ENCODE peak calls at places on chromosome 1, in nine cellular contexts. E is PC-3, M is MCF 10A, K is heart left ventricle, G is GM23338, B is uterus, J is progenitor cell of endocrine pancreas, W is GM12865, H is psoas muscle. V is an unnamed sample.

GRCh38 chr1:3312894-3313578 is 141.4 kb upstream of the ARHGEF16 start:
- DNase-seq in W (no peak), J (peak), B (peak), E (peak), G (peak), K (peak), H (peak), M (peak), V (no peak)

GRCh38 chr1:46491500-46492268 is 2.0 kb downstream of the DMBX1 start:
- DNase-seq in H (no peak), K (no peak), M (no peak), J (no peak), G (no peak), B (no peak), W (no peak), E (no peak), V (no peak)

GRCh38 chr1:38581396-38581795 is 278.2 kb downstream of the RRAGC start:
- DNase-seq in H (no peak), B (no peak), K (no peak), E (no peak), W (no peak), J (no peak), G (no peak), M (no peak), V (no peak)

GRCh38 chr1:148372731-148373130 is 110.4 kb downstream of the PPIAL4G start:
- DNase-seq in M (peak), G (no peak), J (no peak), H (no peak), W (peak), K (no peak), B (no peak), E (peak), V (no peak)

GRCh38 chr1:206635080-206635982 is at the start of gene DYRK3:
- DNase-seq in K (peak), J (peak), G (peak), M (peak), B (peak), E (peak), H (peak), W (peak), V (peak)

GRCh38 chr1:160083968-160084770 is 2.8 kb downstream of the KCNJ9 start:
- DNase-seq in G (peak), J (peak), M (no peak), E (peak), B (peak), H (peak), W (peak), K (peak), V (peak)

GRCh38 chr1:243234978-243235657 is 20.0 kb downstream of the CEP170 start:
- DNase-seq in J (no peak), M (peak), B (no peak), K (no peak), H (no peak), W (no peak), E (no peak), G (no peak), V (no peak)

GRCh38 chr1:216847385-216848036 is 124.3 kb upstream of the ESRRG start:
- DNase-seq in K (no peak), W (no peak), B (no peak), M (no peak), E (peak), J (no peak), G (no peak), H (no peak), V (no peak)

GRCh38 chr1:93816970-93817738 is 61.9 kb downstream of the DNTTIP2 start:
- DNase-seq in W (no peak), E (no peak), H (no peak), K (no peak), M (peak), B (no peak), G (no peak), J (no peak), V (no peak)

GRCh38 chr1:80509965-80510522 is 1290.7 kb upstream of the ADGRL2 start:
- DNase-seq in W (no peak), M (no peak), J (no peak), E (peak), G (peak), H (no peak), B (no peak), K (no peak), V (no peak)

GRCh38 chr1:201021333-201022177 is 2.0 kb downstream of the KIF21B start:
- DNase-seq in W (peak), H (no peak), J (no peak), E (no peak), G (no peak), B (no peak), K (no peak), M (no peak), V (peak)

GRCh38 chr1:110606784-110607662 is 865 bp upstream of the KCNA2 start:
- DNase-seq in K (peak), W (no peak), B (no peak), G (peak), M (no peak), E (no peak), H (no peak), J (no peak), V (peak)

GRCh38 chr1:966603-967295 is 467 bp downstream of the PLEKHN1 start:
- DNase-seq in K (peak), G (peak), W (peak), H (peak), E (peak), M (peak), B (peak), J (no peak), V (peak)

GRCh38 chr1:54296666-54297065 is 96.7 kb downstream of the MRPL37 start:
- DNase-seq in W (no peak), M (no peak), K (no peak), H (no peak), G (no peak), J (no peak), E (no peak), B (no peak), V (no peak)

DNA sequence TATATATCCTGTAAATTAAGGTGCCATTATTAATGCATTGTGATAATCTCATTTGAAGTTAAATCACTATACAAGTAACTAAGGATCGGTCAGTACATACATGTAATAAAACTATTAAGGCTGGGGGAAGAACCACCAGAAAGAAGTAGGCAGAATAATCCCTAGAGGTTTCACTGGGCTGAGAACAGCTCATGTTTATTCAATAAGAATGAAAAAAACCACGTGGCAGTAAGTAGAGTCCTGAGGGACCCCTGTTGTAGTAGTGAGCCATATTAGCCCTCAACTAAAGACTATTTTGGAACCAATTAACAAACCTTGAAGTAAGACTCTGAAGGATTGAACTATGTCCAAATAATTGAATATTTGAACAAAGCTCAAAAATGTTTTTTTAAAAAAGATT is 46.9 kb upstream of the ADAM30 start:
- DNase-seq in W (no peak), H (no peak), E (no peak), J (no peak), G (no peak), K (no peak), M (no peak), B (no peak), V (no peak)
- TF ChIP-seq CTCF in W (no peak), H (no peak), E (no peak), J (no peak), G (no peak), K (no peak), M (no peak), B (no peak), V (no peak)

DNA sequence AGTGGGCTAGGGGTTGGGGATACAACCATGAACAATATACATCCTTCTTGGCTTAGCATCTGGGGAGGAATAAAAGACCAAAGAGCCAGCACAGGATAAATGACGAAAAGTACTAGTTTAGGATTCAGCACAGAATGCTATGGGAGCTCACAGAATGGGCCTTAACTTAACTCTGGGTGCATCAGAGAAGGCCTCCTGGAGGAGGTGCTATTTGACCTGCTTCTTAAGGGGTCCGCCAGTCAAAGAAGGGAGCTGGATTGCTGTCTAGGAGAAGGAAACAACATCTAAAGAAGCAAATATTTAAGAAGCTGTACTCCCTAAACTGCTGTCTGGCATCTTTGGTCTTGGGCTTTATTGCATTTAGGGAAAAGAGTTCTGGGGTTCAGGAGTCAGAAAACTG is 175.8 kb upstream of the PLXNA2 start:
- DNase-seq in H (no peak), K (no peak), M (no peak), W (no peak), J (no peak), B (no peak), E (no peak), G (peak), V (no peak)
- TF ChIP-seq CTCF in H (no peak), K (no peak), M (no peak), W (no peak), J (no peak), B (no peak), E (no peak), G (peak), V (no peak)

DNA sequence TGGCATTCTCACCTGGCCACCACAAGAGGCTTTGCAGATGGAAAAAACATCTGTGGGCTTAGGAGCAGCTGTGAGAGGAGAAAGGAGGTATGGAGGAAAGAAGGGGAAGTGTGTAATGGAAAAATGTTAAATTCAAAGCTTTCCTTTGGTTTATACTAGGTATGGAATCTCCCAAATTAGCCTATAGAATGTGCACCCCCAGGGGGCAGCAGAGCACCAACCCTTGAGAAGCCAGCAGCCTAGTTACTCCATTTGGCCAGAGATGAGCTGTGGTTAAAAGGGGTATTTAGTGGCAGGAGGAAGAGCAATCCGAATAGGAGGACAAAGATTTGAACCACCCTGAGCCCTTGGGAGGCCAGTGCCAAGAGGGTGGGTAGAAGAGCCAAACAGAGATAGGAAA is 97.5 kb upstream of the CTTNBP2NL start:
- DNase-seq in B (no peak), J (peak), K (no peak), W (peak), G (peak), M (peak), H (no peak), E (peak), V (peak)
- TF ChIP-seq CTCF in B (no peak), J (peak), K (peak), W (peak), G (peak), M (peak), H (no peak), E (peak), V (peak)

GRCh38 chr1:182996816-182997215 is 26.4 kb upstream of the LAMC1 start:
- DNase-seq in W (no peak), G (no peak), B (no peak), E (no peak), H (no peak), J (no peak), M (no peak), K (no peak), V (no peak)

GRCh38 chr1:182998482-182998881 is 24.7 kb upstream of the LAMC1 start:
- DNase-seq in G (no peak), B (no peak), E (no peak), J (no peak), K (no peak), M (no peak), W (no peak), H (no peak), V (no peak)

GRCh38 chr1:182990413-182991144 is 32.6 kb upstream of the LAMC1 start:
- DNase-seq in K (no peak), B (no peak), E (peak), H (no peak), W (no peak), M (peak), G (no peak), J (no peak), V (no peak)

GRCh38 chr1:182995894-182996293 is 27.3 kb upstream of the LAMC1 start:
- DNase-seq in M (no peak), B (no peak), G (peak), K (no peak), J (no peak), H (no peak), W (no peak), E (no peak), V (no peak)

DNA sequence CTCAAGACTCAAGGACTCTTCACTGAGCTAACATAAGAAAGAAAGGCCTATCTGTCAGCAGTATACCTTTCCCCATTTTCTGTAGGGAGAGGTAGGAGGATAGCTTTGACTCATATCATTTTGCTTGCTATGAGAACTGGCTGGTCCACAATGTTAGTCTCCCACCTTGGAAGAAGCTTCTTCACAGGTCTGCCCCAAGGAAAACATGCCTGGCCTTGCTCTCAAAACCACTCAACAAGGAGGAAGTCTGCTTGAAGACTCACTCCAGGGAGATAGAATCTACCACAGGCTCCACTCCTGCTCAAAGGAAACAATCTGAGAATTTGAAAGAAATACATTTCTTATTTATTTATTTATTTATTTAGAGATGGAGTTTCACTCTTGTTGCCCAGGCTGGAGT is 29.5 kb upstream of the LAMC1 start:
- DNase-seq in J (no peak), K (no peak), H (no peak), G (no peak), B (no peak), M (no peak), E (no peak), W (no peak), V (no peak)
- TF ChIP-seq CTCF in J (no peak), K (no peak), H (no peak), G (no peak), B (no peak), M (no peak), E (no peak), W (no peak), V (no peak)

GRCh38 chr1:66337249-66337648 is 196.7 kb upstream of the SGIP1 start:
- DNase-seq in M (no peak), J (no peak), B (no peak), G (no peak), E (no peak), W (peak), K (no peak), H (no peak), V (no peak)

GRCh38 chr1:66334311-66334710 is 199.6 kb upstream of the SGIP1 start:
- DNase-seq in W (peak), E (no peak), B (no peak), M (no peak), K (no peak), H (no peak), J (no peak), G (peak), V (no peak)

GRCh38 chr1:66335125-66335524 is 198.8 kb upstream of the SGIP1 start:
- DNase-seq in K (no peak), J (no peak), B (no peak), M (no peak), H (no peak), W (peak), G (no peak), E (no peak), V (no peak)

GRCh38 chr1:66336641-66336991 is 197.3 kb upstream of the SGIP1 start:
- DNase-seq in J (no peak), K (no peak), M (no peak), E (no peak), G (no peak), B (no peak), W (peak), H (no peak), V (no peak)

GRCh38 chr1:66335859-66336640 is 197.9 kb upstream of the SGIP1 start:
- DNase-seq in K (peak), E (no peak), M (peak), G (peak), B (no peak), J (no peak), H (peak), W (peak), V (peak)
- TF ChIP-seq CTCF in K (no peak), E (no peak), M (no peak), G (no peak), B (no peak), J (no peak), H (no peak), W (no peak), V (no peak)

GRCh38 chr1:10755977-10756521 is 40.4 kb downstream of the CASZ1 start:
- DNase-seq in H (peak), E (peak), M (peak), G (no peak), B (peak), W (peak), J (no peak), K (peak), V (no peak)
- TF ChIP-seq CTCF in H (no peak), E (no peak), M (no peak), G (no peak), B (no peak), W (no peak), J (no peak), K (no peak), V (no peak)

DNA sequence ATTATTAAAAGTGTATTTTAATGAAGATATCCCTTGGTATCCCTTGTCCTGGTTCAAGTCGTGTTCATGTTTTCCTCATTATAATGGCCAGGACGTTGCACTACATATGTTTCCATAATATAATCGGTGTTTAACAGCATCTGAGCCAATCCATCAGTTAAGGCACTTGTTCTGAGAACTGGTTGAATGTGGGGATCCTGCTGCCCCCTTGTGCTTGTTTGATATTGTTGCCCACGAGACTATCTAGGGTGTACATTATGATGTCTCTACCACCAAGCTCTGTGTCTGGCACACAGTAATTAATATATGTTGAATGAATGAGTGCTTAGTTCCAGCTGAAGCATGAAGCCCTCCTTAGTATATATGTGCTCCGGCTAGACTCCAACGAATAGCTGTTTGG is 193.0 kb downstream of the CACNA1E start:
- DNase-seq in E (peak), W (peak), H (no peak), J (no peak), K (no peak), B (no peak), M (peak), G (peak), V (peak)
- TF ChIP-seq CTCF in E (peak), W (peak), H (peak), J (peak), K (peak), B (no peak), M (peak), G (peak), V (peak)

GRCh38 chr1:153771841-153772593 is 3.2 kb upstream of the SLC27A3 start:
- DNase-seq in M (no peak), B (peak), K (no peak), E (no peak), J (peak), H (no peak), W (peak), G (peak), V (no peak)
- TF ChIP-seq CTCF in M (peak), B (peak), K (peak), E (peak), J (peak), H (peak), W (peak), G (peak), V (peak)

GRCh38 chr1:221268295-221268694 is 389.1 kb downstream of the HLX start:
- DNase-seq in J (no peak), M (peak), H (no peak), K (no peak), E (peak), B (no peak), G (no peak), W (no peak), V (no peak)

GRCh38 chr1:221274373-221274772 is 395.1 kb downstream of the HLX start:
- DNase-seq in J (no peak), B (no peak), E (no peak), W (no peak), K (no peak), H (no peak), G (peak), M (no peak), V (no peak)

GRCh38 chr1:221276911-221277310 is 397.7 kb downstream of the HLX start:
- DNase-seq in B (no peak), K (no peak), E (peak), J (no peak), W (no peak), M (no peak), H (no peak), G (no peak), V (no peak)

GRCh38 chr1:221271696-221272095 is 392.5 kb downstream of the HLX start:
- DNase-seq in M (no peak), K (no peak), H (no peak), E (no peak), G (no peak), J (no peak), B (no peak), W (no peak), V (no peak)

GRCh38 chr1:221272940-221273339 is 393.7 kb downstream of the HLX start:
- DNase-seq in W (no peak), M (no peak), E (peak), B (no peak), G (peak), K (no peak), H (no peak), J (no peak), V (no peak)
- TF ChIP-seq CTCF in W (no peak), M (no peak), E (peak), B (no peak), G (peak), K (no peak), H (no peak), J (no peak), V (no peak)

GRCh38 chr1:58844176-58844575 is 60.3 kb upstream of the JUN start:
- DNase-seq in W (no peak), E (no peak), B (no peak), G (no peak), J (no peak), H (no peak), K (no peak), M (no peak), V (no peak)

GRCh38 chr1:58839871-58840835 is 56.3 kb upstream of the JUN start:
- DNase-seq in H (no peak), B (no peak), M (peak), W (no peak), J (no peak), K (no peak), E (no peak), G (no peak), V (no peak)

GRCh38 chr1:58842941-58843340 is 59.1 kb upstream of the JUN start:
- DNase-seq in H (no peak), W (no peak), E (no peak), K (no peak), J (no peak), M (no peak), B (no peak), G (no peak), V (no peak)

GRCh38 chr1:58839147-58839795 is 55.4 kb upstream of the JUN start:
- DNase-seq in W (no peak), E (no peak), M (no peak), K (no peak), G (no peak), B (no peak), J (no peak), H (no peak), V (no peak)

DNA sequence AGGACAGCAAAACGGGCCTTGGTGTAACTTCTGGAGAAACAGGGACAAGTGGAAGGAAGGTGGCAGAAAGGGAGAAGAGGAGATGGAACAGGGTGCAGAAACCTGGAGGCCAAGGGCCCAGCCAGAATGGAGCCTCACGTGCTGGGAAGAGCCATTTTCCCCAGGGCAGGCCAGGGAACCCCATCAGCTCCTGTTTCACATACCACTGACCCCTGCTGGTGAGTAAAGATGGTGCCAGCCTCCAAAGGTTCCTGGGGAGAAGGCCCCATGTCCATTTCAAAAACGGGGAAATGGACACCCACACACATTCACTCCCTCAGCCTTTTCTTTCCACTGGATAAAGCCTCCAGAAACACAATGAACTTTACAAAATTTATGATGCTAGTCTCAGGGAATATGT is 57.6 kb upstream of the JUN start:
- DNase-seq in K (no peak), B (no peak), G (peak), W (peak), M (peak), J (no peak), E (peak), H (no peak), V (no peak)
- TF ChIP-seq CTCF in K (peak), B (no peak), G (peak), W (peak), M (peak), J (peak), E (peak), H (peak), V (peak)

V was measured in GM13977.